ENCODE peak calls at places on chromosomes 3 and 15, in six cellular contexts. One of them, this sample, is unnamed.

GRCh38 chr15:39669671-39670070 is 88.8 kb downstream of the THBS1 start:
- DNase-seq in WERI-Rb-1: no peak
- DNase-seq in aorta: no peak
- DNase-seq in left ventricle myocardium inferior: no peak
- DNase-seq in sigmoid colon: no peak
- DNase-seq in hepatocyte: no peak
- DNase-seq in this sample: no peak

GRCh38 chr3:182979719-182980191 is 583 bp downstream of the DCUN1D1 start:
- DNase-seq in WERI-Rb-1: peak; percentile 29
- DNase-seq in sigmoid colon: peak; percentile 68
- DNase-seq in hepatocyte: peak; percentile 55
- DNase-seq in left ventricle myocardium inferior: no peak
- DNase-seq in aorta: peak; percentile 54
- DNase-seq in this sample: peak; percentile 63

GRCh38 chr3:39809181-39809994 is at the start of gene MYRIP:
- DNase-seq in sigmoid colon: peak; percentile 69
- DNase-seq in left ventricle myocardium inferior: peak; percentile 61
- DNase-seq in hepatocyte: peak; percentile 86
- DNase-seq in aorta: no peak
- DNase-seq in WERI-Rb-1: peak; percentile 82
- DNase-seq in this sample: peak; percentile 92

GRCh38 chr15:80550219-80550909 is 144.7 kb upstream of the ABHD17C start:
- DNase-seq in aorta: no peak
- DNase-seq in hepatocyte: peak; percentile 33
- DNase-seq in sigmoid colon: no peak
- DNase-seq in WERI-Rb-1: no peak
- DNase-seq in left ventricle myocardium inferior: no peak
- DNase-seq in this sample: no peak

GRCh38 chr3:46440531-46441294 is 24.0 kb downstream of the LTF start:
- DNase-seq in left ventricle myocardium inferior: no peak
- DNase-seq in hepatocyte: no peak
- DNase-seq in aorta: no peak
- DNase-seq in sigmoid colon: no peak
- DNase-seq in WERI-Rb-1: no peak
- DNase-seq in this sample: no peak

GRCh38 chr3:69104585-69104984 is 17.8 kb downstream of the LMOD3 start:
- DNase-seq in left ventricle myocardium inferior: no peak
- DNase-seq in sigmoid colon: no peak
- DNase-seq in hepatocyte: no peak
- DNase-seq in WERI-Rb-1: no peak
- DNase-seq in aorta: no peak
- DNase-seq in this sample: no peak

GRCh38 chr3:27905625-27906024 is 183.5 kb upstream of the EOMES start:
- DNase-seq in hepatocyte: no peak
- DNase-seq in WERI-Rb-1: no peak
- DNase-seq in left ventricle myocardium inferior: no peak
- DNase-seq in aorta: no peak
- DNase-seq in sigmoid colon: no peak
- DNase-seq in this sample: no peak

GRCh38 chr3:113534365-113534764 is 2.0 kb downstream of the SIDT1 start:
- DNase-seq in aorta: no peak
- DNase-seq in left ventricle myocardium inferior: no peak
- DNase-seq in sigmoid colon: no peak
- DNase-seq in hepatocyte: no peak
- DNase-seq in WERI-Rb-1: no peak
- DNase-seq in this sample: no peak

GRCh38 chr3:188192034-188192433 is 38.1 kb downstream of the LPP start:
- DNase-seq in aorta: no peak
- DNase-seq in WERI-Rb-1: no peak
- DNase-seq in left ventricle myocardium inferior: no peak
- DNase-seq in sigmoid colon: no peak
- DNase-seq in hepatocyte: no peak
- DNase-seq in this sample: no peak

GRCh38 chr15:65937476-65937875 is 68.2 kb downstream of the RAB11A start:
- DNase-seq in hepatocyte: no peak
- DNase-seq in WERI-Rb-1: no peak
- DNase-seq in aorta: no peak
- DNase-seq in sigmoid colon: no peak
- DNase-seq in left ventricle myocardium inferior: no peak
- DNase-seq in this sample: peak; percentile 4
- H3K36me3 ChIP-seq in hepatocyte: no peaks in the 10 kb centered on the region
- H3K36me3 ChIP-seq in WERI-Rb-1: no peaks in the 10 kb centered on the region
- H3K36me3 ChIP-seq in aorta: no peaks in the 10 kb centered on the region
- H3K36me3 ChIP-seq in sigmoid colon: no peaks in the 10 kb centered on the region
- H3K36me3 ChIP-seq in left ventricle myocardium inferior: no peaks in the 10 kb centered on the region
- H3K36me3 ChIP-seq in this sample: no peaks in the 10 kb centered on the region

GRCh38 chr3:53180305-53181023 is 19.5 kb downstream of the PRKCD start:
- DNase-seq in WERI-Rb-1: no peak
- DNase-seq in aorta: no peak
- DNase-seq in sigmoid colon: no peak
- DNase-seq in hepatocyte: no peak
- DNase-seq in left ventricle myocardium inferior: no peak
- DNase-seq in this sample: no peak
- H3K36me3 ChIP-seq in WERI-Rb-1: peaks cover 17% of the 10 kb centered on the region
- H3K36me3 ChIP-seq in aorta: peaks cover 18% of the 10 kb centered on the region
- H3K36me3 ChIP-seq in sigmoid colon: peaks cover 55% of the 10 kb centered on the region
- H3K36me3 ChIP-seq in hepatocyte: no peaks in the 10 kb centered on the region
- H3K36me3 ChIP-seq in left ventricle myocardium inferior: peaks cover 59% of the 10 kb centered on the region
- H3K36me3 ChIP-seq in this sample: no peaks in the 10 kb centered on the region

DNA sequence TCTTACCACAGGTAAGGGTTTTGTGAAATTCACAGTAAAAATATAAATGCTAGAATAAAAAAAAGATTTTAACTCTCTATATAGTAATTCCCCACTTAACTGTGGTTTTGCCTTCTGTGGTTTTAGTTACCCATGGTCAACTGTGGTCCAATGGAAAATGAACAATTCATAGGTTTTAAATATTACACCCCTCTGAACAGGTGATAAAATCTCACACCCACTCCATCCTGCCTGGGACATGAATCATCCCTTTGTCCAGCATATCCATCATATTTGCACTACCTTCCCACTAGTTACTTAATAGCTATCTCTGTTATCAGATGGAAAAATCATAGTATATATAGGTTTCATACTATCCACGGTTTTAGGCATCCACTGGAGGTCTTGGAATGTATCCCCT is 49.2 kb downstream of the HDGFL3 start:
- DNase-seq in sigmoid colon: no peak
- DNase-seq in aorta: no peak
- DNase-seq in left ventricle myocardium inferior: no peak
- DNase-seq in hepatocyte: no peak
- DNase-seq in WERI-Rb-1: no peak
- DNase-seq in this sample: no peak
- H3K36me3 ChIP-seq in sigmoid colon: peaks cover 40% of the 10 kb centered on the region
- H3K36me3 ChIP-seq in aorta: no peaks in the 10 kb centered on the region
- H3K36me3 ChIP-seq in left ventricle myocardium inferior: peaks cover 36% of the 10 kb centered on the region
- H3K36me3 ChIP-seq in hepatocyte: no peaks in the 10 kb centered on the region
- H3K36me3 ChIP-seq in WERI-Rb-1: peaks cover 83% of the 10 kb centered on the region
- H3K36me3 ChIP-seq in this sample: no peaks in the 10 kb centered on the region

GRCh38 chr3:66378256-66378655 is 122.6 kb downstream of the LRIG1 start:
- DNase-seq in WERI-Rb-1: no peak
- DNase-seq in aorta: no peak
- DNase-seq in sigmoid colon: peak; percentile 62
- DNase-seq in hepatocyte: no peak
- DNase-seq in left ventricle myocardium inferior: no peak
- DNase-seq in this sample: no peak

GRCh38 chr3:66379565-66379964 is 121.3 kb downstream of the LRIG1 start:
- DNase-seq in left ventricle myocardium inferior: no peak
- DNase-seq in sigmoid colon: peak; percentile 58
- DNase-seq in WERI-Rb-1: no peak
- DNase-seq in aorta: no peak
- DNase-seq in hepatocyte: no peak
- DNase-seq in this sample: no peak

GRCh38 chr3:66376568-66376967 is 124.3 kb downstream of the LRIG1 start:
- DNase-seq in left ventricle myocardium inferior: no peak
- DNase-seq in WERI-Rb-1: no peak
- DNase-seq in hepatocyte: peak; percentile 55
- DNase-seq in sigmoid colon: no peak
- DNase-seq in aorta: no peak
- DNase-seq in this sample: no peak

GRCh38 chr3:66380200-66380932 is 120.5 kb downstream of the LRIG1 start:
- DNase-seq in left ventricle myocardium inferior: no peak
- DNase-seq in aorta: no peak
- DNase-seq in sigmoid colon: peak; percentile 66
- DNase-seq in hepatocyte: no peak
- DNase-seq in WERI-Rb-1: no peak
- DNase-seq in this sample: no peak

GRCh38 chr3:66377800-66378199 is 123.0 kb downstream of the LRIG1 start:
- DNase-seq in WERI-Rb-1: no peak
- DNase-seq in left ventricle myocardium inferior: no peak
- DNase-seq in aorta: no peak
- DNase-seq in hepatocyte: no peak
- DNase-seq in sigmoid colon: no peak
- DNase-seq in this sample: no peak
- H3K36me3 ChIP-seq in WERI-Rb-1: peaks cover 42% of the 10 kb centered on the region
- H3K36me3 ChIP-seq in left ventricle myocardium inferior: peaks cover 71% of the 10 kb centered on the region
- H3K36me3 ChIP-seq in aorta: peaks cover 12% of the 10 kb centered on the region
- H3K36me3 ChIP-seq in hepatocyte: no peaks in the 10 kb centered on the region
- H3K36me3 ChIP-seq in sigmoid colon: peaks cover 88% of the 10 kb centered on the region
- H3K36me3 ChIP-seq in this sample: no peaks in the 10 kb centered on the region

GRCh38 chr3:12725436-12725835 is 33.6 kb downstream of the TMEM40 start:
- DNase-seq in WERI-Rb-1: no peak
- DNase-seq in hepatocyte: no peak
- DNase-seq in aorta: no peak
- DNase-seq in left ventricle myocardium inferior: no peak
- DNase-seq in sigmoid colon: no peak
- DNase-seq in this sample: no peak

GRCh38 chr3:12722205-12722604 is 36.9 kb downstream of the TMEM40 start:
- DNase-seq in sigmoid colon: no peak
- DNase-seq in left ventricle myocardium inferior: no peak
- DNase-seq in WERI-Rb-1: no peak
- DNase-seq in hepatocyte: no peak
- DNase-seq in aorta: no peak
- DNase-seq in this sample: no peak

GRCh38 chr3:12727937-12728336 is 31.1 kb downstream of the TMEM40 start:
- DNase-seq in aorta: no peak
- DNase-seq in WERI-Rb-1: no peak
- DNase-seq in left ventricle myocardium inferior: no peak
- DNase-seq in hepatocyte: no peak
- DNase-seq in sigmoid colon: no peak
- DNase-seq in this sample: no peak

GRCh38 chr3:12727481-12727880 is 31.6 kb downstream of the TMEM40 start:
- DNase-seq in left ventricle myocardium inferior: no peak
- DNase-seq in aorta: no peak
- DNase-seq in hepatocyte: no peak
- DNase-seq in WERI-Rb-1: no peak
- DNase-seq in sigmoid colon: no peak
- DNase-seq in this sample: no peak

DNA sequence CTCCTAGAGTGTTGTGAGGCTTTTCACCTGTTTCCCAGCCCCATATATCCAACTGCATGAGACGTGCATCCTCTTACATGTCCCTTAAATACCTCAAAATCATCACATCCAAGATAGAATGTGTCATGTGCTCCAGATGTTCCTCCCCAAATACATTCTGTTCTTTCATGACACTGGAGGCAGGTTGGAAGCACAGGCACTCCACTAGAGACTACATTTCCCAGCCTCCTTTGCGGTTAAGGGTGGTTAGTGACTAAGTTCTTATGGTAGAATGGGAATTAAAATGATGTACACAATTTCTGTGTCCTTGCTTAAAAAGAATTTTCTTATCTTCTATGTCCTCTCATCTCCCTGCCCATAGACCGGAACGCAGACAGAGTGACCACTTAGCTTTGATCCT is 34.3 kb downstream of the TMEM40 start:
- DNase-seq in aorta: no peak
- DNase-seq in WERI-Rb-1: no peak
- DNase-seq in sigmoid colon: no peak
- DNase-seq in left ventricle myocardium inferior: no peak
- DNase-seq in hepatocyte: no peak
- DNase-seq in this sample: no peak
- H3K36me3 ChIP-seq in aorta: no peaks in the 10 kb centered on the region
- H3K36me3 ChIP-seq in WERI-Rb-1: no peaks in the 10 kb centered on the region
- H3K36me3 ChIP-seq in sigmoid colon: no peaks in the 10 kb centered on the region
- H3K36me3 ChIP-seq in left ventricle myocardium inferior: no peaks in the 10 kb centered on the region
- H3K36me3 ChIP-seq in hepatocyte: no peaks in the 10 kb centered on the region
- H3K36me3 ChIP-seq in this sample: no peaks in the 10 kb centered on the region

GRCh38 chr3:50350527-50351317 is at the start of the genes CYB561D2 and NPRL2:
- DNase-seq in WERI-Rb-1: peak; percentile 98
- DNase-seq in hepatocyte: peak; percentile 96
- DNase-seq in aorta: peak; percentile 99
- DNase-seq in left ventricle myocardium inferior: peak; percentile 98
- DNase-seq in sigmoid colon: peak; percentile 98
- DNase-seq in this sample: peak; percentile 99

GRCh38 chr3:50352762-50353161 is 2.1 kb downstream of the CYB561D2 start:
- DNase-seq in hepatocyte: no peak
- DNase-seq in WERI-Rb-1: no peak
- DNase-seq in sigmoid colon: no peak
- DNase-seq in aorta: no peak
- DNase-seq in left ventricle myocardium inferior: no peak
- DNase-seq in this sample: no peak

GRCh38 chr3:50353231-50354004 is 2.8 kb downstream of the CYB561D2 start:
- DNase-seq in sigmoid colon: no peak
- DNase-seq in aorta: no peak
- DNase-seq in left ventricle myocardium inferior: no peak
- DNase-seq in WERI-Rb-1: no peak
- DNase-seq in hepatocyte: no peak
- DNase-seq in this sample: no peak

GRCh38 chr3:50350213-50350526 is 405 bp downstream of the NPRL2 start:
- DNase-seq in sigmoid colon: no peak
- DNase-seq in aorta: no peak
- DNase-seq in left ventricle myocardium inferior: no peak
- DNase-seq in WERI-Rb-1: no peak
- DNase-seq in hepatocyte: no peak
- DNase-seq in this sample: no peak

GRCh38 chr3:50351318-50351687 is 641 bp downstream of the CYB561D2 start:
- DNase-seq in WERI-Rb-1: no peak
- DNase-seq in left ventricle myocardium inferior: no peak
- DNase-seq in aorta: no peak
- DNase-seq in hepatocyte: no peak
- DNase-seq in sigmoid colon: no peak
- DNase-seq in this sample: no peak
- H3K36me3 ChIP-seq in WERI-Rb-1: peaks cover 61% of the 10 kb centered on the region
- H3K36me3 ChIP-seq in left ventricle myocardium inferior: peaks cover 52% of the 10 kb centered on the region
- H3K36me3 ChIP-seq in aorta: peaks cover 5% of the 10 kb centered on the region
- H3K36me3 ChIP-seq in hepatocyte: no peaks in the 10 kb centered on the region
- H3K36me3 ChIP-seq in sigmoid colon: peaks cover 52% of the 10 kb centered on the region
- H3K36me3 ChIP-seq in this sample: no peaks in the 10 kb centered on the region

This sample was measured in right lobe of liver.